ENCODE peak calls at places on chromosomes 11 and 22, in four cellular contexts. N is WTC11, J is K562, Q is H1. M is an unnamed sample.

GRCh38 chr22:48555606-48556005 is 1272.1 kb downstream of the BRD1 start:
- DNase-seq in N (no peak), J (no peak), Q (no peak), M (no peak)

GRCh38 chr22:19959587-19960490 is 18.2 kb upstream of the TXNRD2 start:
- DNase-seq in N (no peak), J (no peak), Q (no peak), M (peak; percentile 13)

GRCh38 chr11:65189191-65189590 is 7.5 kb downstream of the CAPN1 start:
- DNase-seq in N (no peak), J (no peak), Q (no peak), M (no peak)

GRCh38 chr11:65292866-65293265 is 21.8 kb upstream of the CDC42EP2 start:
- DNase-seq in N (no peak), J (no peak), Q (no peak), M (no peak)

GRCh38 chr11:76704171-76704948 is 33.8 kb upstream of the LRRC32 start:
- DNase-seq in N (peak; percentile 25), J (no peak), Q (peak; percentile 29), M (no peak)

GRCh38 chr22:24146190-24146616 is 35.1 kb upstream of the SUSD2 start:
- DNase-seq in N (peak; percentile 66), J (peak; percentile 55), Q (no peak), M (peak; percentile 50)

GRCh38 chr11:72732329-72732728 is 19.9 kb downstream of the ARAP1 start:
- DNase-seq in N (no peak), J (no peak), Q (no peak), M (no peak)

GRCh38 chr11:36622431-36623136 is 24.5 kb upstream of the RAG2 start:
- DNase-seq in N (no peak), J (peak; percentile 23), Q (no peak), M (peak; percentile 32)

GRCh38 chr11:20027546-20028014 is 132.7 kb downstream of the DBX1 start:
- DNase-seq in N (no peak), J (no peak), Q (no peak), M (no peak)

GRCh38 chr11:65899356-65900124 is 648 bp downstream of the FOSL1 start:
- DNase-seq in N (peak; percentile 49), J (peak; percentile 91), Q (no peak), M (peak; percentile 71)

GRCh38 chr22:19404676-19405075 is 26.9 kb downstream of the HIRA start:
- DNase-seq in N (no peak), J (no peak), Q (no peak), M (no peak)

GRCh38 chr11:75492181-75492820 is 33.4 kb downstream of the GDPD5 start:
- DNase-seq in N (peak; percentile 32), J (peak; percentile 42), Q (peak; percentile 21), M (no peak)

GRCh38 chr11:83292709-83293435 is 6.7 kb upstream of the CCDC90B start:
- DNase-seq in N (no peak), J (peak; percentile 54), Q (peak; percentile 31), M (peak; percentile 40)

GRCh38 chr11:131370090-131370751 is at the start of gene NTM:
- DNase-seq in N (no peak), J (no peak), Q (no peak), M (peak; percentile 57)

GRCh38 chr11:122108828-122109227 is 7.2 kb downstream of the BLID start:
- DNase-seq in N (no peak), J (no peak), Q (no peak), M (no peak)

GRCh38 chr11:122107566-122107965 is 8.4 kb downstream of the BLID start:
- DNase-seq in N (no peak), J (no peak), Q (no peak), M (no peak)

GRCh38 chr11:122107045-122107444 is 9.0 kb downstream of the BLID start:
- DNase-seq in N (no peak), J (no peak), Q (no peak), M (no peak)

GRCh38 chr11:122109932-122110331 is 6.1 kb downstream of the BLID start:
- DNase-seq in N (no peak), J (no peak), Q (no peak), M (no peak)

DNA sequence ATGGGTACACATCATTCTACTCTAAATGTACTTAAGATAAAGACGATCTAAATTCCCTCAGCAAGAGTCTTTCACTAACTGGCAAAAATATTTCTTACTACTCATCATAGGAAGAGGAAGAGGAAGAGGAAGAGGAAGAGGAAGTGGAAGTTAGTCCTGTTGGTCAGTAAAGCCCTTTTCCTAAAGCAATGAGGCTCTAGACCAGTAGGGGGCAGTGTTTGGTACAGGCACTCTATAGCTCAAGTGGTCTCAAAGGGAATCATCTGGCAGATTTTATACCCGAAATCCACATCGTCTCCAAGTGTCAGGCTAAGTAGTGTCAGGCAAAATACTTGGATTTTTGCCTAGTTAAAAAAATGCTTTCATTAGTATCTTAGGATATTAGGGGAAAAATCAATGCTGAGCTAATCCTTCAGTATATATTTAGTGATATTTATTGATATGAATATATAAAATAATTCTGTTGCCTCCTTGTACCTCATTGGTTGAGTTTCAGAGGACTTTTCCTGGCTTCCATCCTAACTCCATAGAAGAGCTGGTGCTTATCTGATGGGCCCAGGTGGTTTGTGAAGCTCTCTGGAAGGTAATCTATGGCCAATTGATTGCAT is 7.7 kb downstream of the BLID start:
- DNase-seq in N (peak; percentile 58), J (peak; percentile 7), Q (no peak), M (no peak)
- TF ChIP-seq TEAD4 in N (no peak), J (no peak), Q (no peak), M (no peak)

GRCh38 chr11:110367571-110367970 is 62.2 kb upstream of the FDX1 start:
- DNase-seq in N (no peak), J (no peak), Q (no peak), M (no peak)

GRCh38 chr11:110362916-110363574 is 66.6 kb upstream of the RDX start:
- DNase-seq in N (peak; percentile 25), J (no peak), Q (no peak), M (no peak)

DNA sequence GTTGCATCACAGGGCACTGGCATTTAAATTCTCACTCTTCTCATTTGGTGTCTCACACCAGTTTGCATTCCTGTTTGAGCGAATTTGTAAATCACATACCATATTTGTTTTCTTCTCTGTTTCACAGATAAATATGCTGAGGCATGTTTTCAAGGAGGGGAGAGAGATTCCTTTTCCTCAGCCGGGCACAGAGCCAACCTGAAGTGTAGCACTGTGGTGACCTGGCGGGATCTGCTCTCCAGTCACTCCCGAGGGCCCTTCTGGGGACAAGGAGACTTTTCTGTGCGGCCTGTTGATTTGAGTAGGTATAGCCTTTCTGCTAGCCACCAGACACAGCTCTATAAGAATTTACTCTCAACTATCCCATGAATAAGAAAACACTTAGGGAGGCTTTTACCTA is 63.5 kb upstream of the FDX1 start:
- DNase-seq in N (no peak), J (no peak), Q (no peak), M (no peak)
- TF ChIP-seq TEAD4 in N (no peak), J (no peak), Q (no peak), M (no peak)

DNA sequence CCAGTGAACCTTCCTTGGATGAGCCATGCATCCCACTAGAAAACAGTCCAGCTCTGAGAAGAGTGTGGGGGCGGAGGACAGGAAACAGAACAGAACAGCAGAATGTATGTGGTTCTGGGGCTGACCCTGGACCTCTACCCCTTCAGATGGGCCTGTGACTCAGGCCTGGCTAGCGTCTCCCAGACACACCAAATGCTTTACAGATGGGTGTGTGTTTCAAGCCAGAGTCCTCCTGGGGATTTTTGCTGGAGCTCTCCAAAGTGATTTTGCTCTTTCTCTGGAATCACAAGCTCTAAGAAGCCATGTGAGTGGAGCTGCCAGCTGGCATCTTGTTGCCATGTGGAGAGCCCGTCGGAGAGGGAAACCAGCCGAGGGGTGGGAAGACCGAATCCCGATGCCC is 13.2 kb upstream of the C1QTNF4 start:
- DNase-seq in N (no peak), J (no peak), Q (no peak), M (no peak)
- TF ChIP-seq TEAD4 in N (no peak), J (no peak), Q (no peak), M (no peak)

GRCh38 chr11:120255519-120255866 is 15.6 kb downstream of the POU2F3 start:
- DNase-seq in N (no peak), J (no peak), Q (no peak), M (no peak)

GRCh38 chr11:120257346-120257745 is 17.4 kb downstream of the POU2F3 start:
- DNase-seq in N (no peak), J (no peak), Q (no peak), M (no peak)

GRCh38 chr11:120256178-120256577 is 16.2 kb downstream of the POU2F3 start:
- DNase-seq in N (no peak), J (no peak), Q (no peak), M (no peak)

GRCh38 chr11:120256779-120257178 is 16.8 kb downstream of the POU2F3 start:
- DNase-seq in N (no peak), J (no peak), Q (no peak), M (no peak)

GRCh38 chr11:120254788-120255518 is 15.0 kb downstream of the POU2F3 start:
- DNase-seq in N (peak; percentile 68), J (no peak), Q (peak; percentile 73), M (no peak)
- TF ChIP-seq TEAD4 in N (no peak), J (no peak), Q (no peak), M (no peak)

DNA sequence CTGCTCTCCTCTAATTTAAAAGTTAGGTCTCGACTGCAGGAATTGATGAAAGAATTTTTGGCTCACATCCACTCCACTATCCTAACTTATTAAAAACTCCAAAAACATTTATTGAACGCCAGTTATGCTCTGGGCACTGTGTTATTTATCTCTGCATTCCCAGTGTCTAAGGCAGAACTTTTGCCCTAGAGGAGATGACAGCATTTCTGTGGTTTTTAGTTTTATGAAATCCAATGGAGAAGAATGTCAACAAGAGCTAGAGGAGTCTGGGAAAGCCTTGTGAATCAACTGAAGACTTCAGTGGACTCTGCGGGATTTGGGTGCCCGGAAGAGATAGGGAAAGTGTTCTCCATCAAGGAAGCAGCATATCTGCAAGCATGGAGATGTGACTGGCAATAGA is 217.0 kb upstream of the PGR start:
- DNase-seq in N (no peak), J (no peak), Q (no peak), M (no peak)
- TF ChIP-seq TEAD4 in N (no peak), J (no peak), Q (no peak), M (no peak)

DNA sequence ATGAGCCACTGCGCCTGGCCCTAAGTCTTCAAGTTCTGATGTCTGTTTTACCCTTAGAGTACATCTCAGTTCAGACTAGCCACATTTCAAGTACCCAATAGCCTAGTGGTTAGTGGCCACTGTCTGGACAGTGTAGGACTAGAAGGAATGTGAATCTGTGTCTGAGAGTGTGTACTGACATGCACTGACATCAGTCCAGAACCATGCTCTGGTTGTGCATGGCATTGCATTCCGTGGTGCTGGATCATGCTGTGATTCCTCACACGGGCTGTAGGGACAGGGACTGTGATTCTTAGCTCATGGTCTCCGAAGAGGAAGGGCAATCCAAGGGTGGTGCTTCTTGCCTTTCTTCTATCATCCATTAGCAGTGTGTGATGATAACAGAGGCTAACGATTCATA is 41.1 kb downstream of the AMOTL1 start:
- DNase-seq in N (no peak), J (no peak), Q (no peak), M (no peak)
- TF ChIP-seq TEAD4 in N (no peak), J (no peak), Q (no peak), M (no peak)

DNA sequence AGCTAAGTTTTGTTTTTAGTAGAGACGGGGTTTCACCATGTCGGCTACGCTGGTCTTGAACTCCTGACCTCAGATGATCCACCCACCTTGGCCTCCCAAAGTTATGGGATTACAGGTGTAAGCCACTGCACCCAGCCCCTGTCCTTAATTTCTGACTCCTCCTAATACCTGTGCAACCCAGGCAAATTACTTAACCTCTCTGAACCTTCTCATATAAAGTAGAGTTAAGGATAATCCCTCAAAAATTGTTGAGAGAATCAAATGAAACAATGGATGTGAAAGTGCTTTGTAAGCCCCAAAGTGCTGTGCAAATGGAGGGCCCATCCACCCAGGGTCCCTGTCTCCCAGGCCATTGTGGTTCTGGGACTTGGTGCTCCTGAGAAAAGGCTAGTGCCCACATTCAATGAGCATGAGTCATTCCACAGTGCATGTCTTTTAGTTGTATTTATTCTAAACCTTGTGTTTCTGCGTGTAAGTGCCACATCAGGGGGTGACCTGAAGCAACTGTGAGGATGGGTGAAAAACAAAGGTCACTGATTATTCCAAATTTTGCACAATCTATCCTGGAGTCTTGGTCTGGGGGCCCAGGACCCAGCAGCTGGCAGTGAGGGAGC is 61.4 kb upstream of the PTPRJ start:
- DNase-seq in N (no peak), J (no peak), Q (no peak), M (no peak)
- TF ChIP-seq TEAD4 in N (no peak), J (no peak), Q (no peak), M (no peak)